ENCODE peak calls at places on chromosomes 13 and 19, in seven cellular contexts. U, H, Y, P, N, C and Q are unnamed samples. For H3K4me1, the result is how much of the 10 kb centered on the place peaks cover.

GRCh38 chr19:9406798-9407352 is 28.5 kb downstream of the ZNF266 start:
- DNase-seq in U (peak), H (peak), Y (peak), P (no peak), N (no peak), C (peak), Q (peak)

GRCh38 chr19:17743874-17744273 is 7.4 kb upstream of the FCHO1 start:
- DNase-seq in U (no peak), H (no peak), Y (no peak), P (no peak), N (no peak), C (no peak), Q (no peak)

GRCh38 chr13:109744512-109745051 is 41.8 kb downstream of the IRS2 start:
- DNase-seq in U (peak), H (no peak), Y (peak), P (no peak), N (no peak), C (no peak), Q (no peak)

GRCh38 chr13:20495087-20496023 is 30.3 kb downstream of the CRYL1 start:
- DNase-seq in U (peak), H (peak), Y (peak), P (peak), N (peak), C (no peak), Q (peak)

GRCh38 chr13:18714889-18715288 is 466.7 kb downstream of the TUBA3C start:
- DNase-seq in U (no peak), H (no peak), Y (no peak), P (no peak), N (no peak), C (no peak), Q (no peak)

GRCh38 chr13:79525051-79525450 is 44.1 kb downstream of the NDFIP2 start:
- DNase-seq in U (no peak), H (no peak), Y (no peak), P (no peak), N (no peak), C (no peak), Q (no peak)

GRCh38 chr19:18233224-18233825 is 7.1 kb upstream of the PDE4C start:
- DNase-seq in U (no peak), H (peak), Y (no peak), P (no peak), N (no peak), C (peak), Q (peak)

GRCh38 chr13:102793583-102794355 is 5.0 kb downstream of the POGLUT2 start:
- DNase-seq in U (no peak), H (no peak), Y (no peak), P (no peak), N (no peak), C (no peak), Q (no peak)

GRCh38 chr19:49997709-49998108 is 27.5 kb downstream of the VRK3 start:
- DNase-seq in U (no peak), H (no peak), Y (no peak), P (no peak), N (no peak), C (no peak), Q (peak)

GRCh38 chr19:18290250-18291018 is 9.0 kb upstream of the JUND start:
- DNase-seq in U (peak), H (peak), Y (peak), P (peak), N (no peak), C (no peak), Q (peak)

GRCh38 chr13:60851378-60851777 is 454.4 kb downstream of the TDRD3 start:
- DNase-seq in U (no peak), H (no peak), Y (no peak), P (no peak), N (no peak), C (no peak), Q (no peak)

GRCh38 chr13:93559718-93560117 is 333.1 kb downstream of the GPC6 start:
- DNase-seq in U (no peak), H (no peak), Y (no peak), P (no peak), N (no peak), C (no peak), Q (no peak)

GRCh38 chr13:112058519-112058873 is 8.5 kb upstream of the SOX1 start:
- DNase-seq in U (no peak), H (no peak), Y (no peak), P (no peak), N (no peak), C (no peak), Q (no peak)

GRCh38 chr19:54389556-54389955 is 24.8 kb upstream of the LAIR1 start:
- DNase-seq in U (no peak), H (no peak), Y (no peak), P (no peak), N (no peak), C (no peak), Q (no peak)

GRCh38 chr13:110506859-110507566 is 54.5 kb downstream of the RAB20 start:
- DNase-seq in U (peak), H (no peak), Y (no peak), P (no peak), N (no peak), C (peak), Q (no peak)

GRCh38 chr19:40433391-40434216 is 7.8 kb upstream of the SERTAD1 start:
- DNase-seq in U (peak), H (peak), Y (peak), P (peak), N (peak), C (peak), Q (peak)

GRCh38 chr13:50864492-50864891 is 21.0 kb upstream of the DLEU7 start:
- DNase-seq in U (no peak), H (no peak), Y (no peak), P (no peak), N (no peak), C (no peak), Q (no peak)

GRCh38 chr13:61413572-61413971 is 2.1 kb downstream of the PCDH20 start:
- DNase-seq in U (no peak), H (no peak), Y (no peak), P (no peak), N (peak), C (no peak), Q (no peak)

GRCh38 chr13:46962286-46962941 is 65.6 kb upstream of the HTR2A start:
- DNase-seq in U (no peak), H (no peak), Y (no peak), P (no peak), N (no peak), C (no peak), Q (no peak)

GRCh38 chr19:22140356-22140755 is 56.4 kb downstream of the ZNF676 start:
- DNase-seq in U (no peak), H (no peak), Y (no peak), P (no peak), N (no peak), C (no peak), Q (no peak)

GRCh38 chr13:93977986-93978385 is 501.5 kb downstream of the DCT start:
- DNase-seq in U (no peak), H (no peak), Y (no peak), P (no peak), N (no peak), C (no peak), Q (no peak)

GRCh38 chr13:29679357-29680050 is 84.0 kb upstream of the SLC7A1 start:
- DNase-seq in U (no peak), H (no peak), Y (peak), P (no peak), N (no peak), C (peak), Q (no peak)

GRCh38 chr13:60112771-60113170 is 51.0 kb downstream of the DIAPH3 start:
- DNase-seq in U (no peak), H (no peak), Y (no peak), P (no peak), N (no peak), C (no peak), Q (no peak)

GRCh38 chr19:38922482-38922881 is 8.1 kb downstream of the SARS2 start:
- DNase-seq in U (no peak), H (no peak), Y (no peak), P (no peak), N (no peak), C (no peak), Q (no peak)

GRCh38 chr19:16338470-16339360 is 14.1 kb downstream of the KLF2 start:
- DNase-seq in U (peak), H (peak), Y (no peak), P (peak), N (no peak), C (no peak), Q (peak)
- H3K4me1 ChIP-seq in U (under half), H (half or more), Y (under half), P (under half), N (under half), C (under half), Q (half or more)

DNA sequence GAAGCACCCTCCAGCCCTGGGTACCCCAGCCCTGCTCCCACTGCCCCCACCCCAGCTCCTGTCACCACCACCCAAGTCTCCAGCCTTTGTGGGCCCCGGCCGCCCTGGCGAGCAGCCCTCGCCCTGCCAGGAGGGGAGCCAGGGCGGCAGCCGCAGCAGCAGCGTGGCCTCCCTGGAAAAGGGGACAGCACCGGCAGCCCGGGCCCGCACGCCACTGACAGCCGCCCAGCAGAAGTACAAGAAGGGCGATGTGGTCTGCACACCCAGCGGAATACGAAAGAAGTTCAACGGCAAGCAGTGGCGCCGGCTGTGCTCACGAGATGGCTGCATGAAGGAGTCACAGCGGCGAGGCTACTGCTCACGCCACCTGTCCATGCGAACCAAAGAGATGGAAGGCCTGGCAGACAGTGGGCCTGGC is 3.9 kb downstream of the CIC start:
- DNase-seq in U (peak), H (no peak), Y (no peak), P (no peak), N (no peak), C (no peak), Q (peak)
- H3K4me1 ChIP-seq in U (under half), H (under half), Y (under half), P (under half), N (under half), C (under half), Q (under half)

GRCh38 chr13:113367771-113368170 is 3.8 kb upstream of the GRTP1 start:
- DNase-seq in U (no peak), H (no peak), Y (no peak), P (no peak), N (no peak), C (no peak), Q (no peak)

GRCh38 chr13:113371061-113371460 is 7.1 kb upstream of the GRTP1 start:
- DNase-seq in U (no peak), H (no peak), Y (no peak), P (no peak), N (no peak), C (no peak), Q (no peak)

GRCh38 chr13:113369189-113369588 is 5.3 kb upstream of the GRTP1 start:
- DNase-seq in U (no peak), H (no peak), Y (no peak), P (no peak), N (no peak), C (no peak), Q (no peak)

GRCh38 chr13:113367020-113367560 is 3.2 kb upstream of the GRTP1 start:
- DNase-seq in U (no peak), H (no peak), Y (no peak), P (no peak), N (no peak), C (no peak), Q (no peak)

DNA sequence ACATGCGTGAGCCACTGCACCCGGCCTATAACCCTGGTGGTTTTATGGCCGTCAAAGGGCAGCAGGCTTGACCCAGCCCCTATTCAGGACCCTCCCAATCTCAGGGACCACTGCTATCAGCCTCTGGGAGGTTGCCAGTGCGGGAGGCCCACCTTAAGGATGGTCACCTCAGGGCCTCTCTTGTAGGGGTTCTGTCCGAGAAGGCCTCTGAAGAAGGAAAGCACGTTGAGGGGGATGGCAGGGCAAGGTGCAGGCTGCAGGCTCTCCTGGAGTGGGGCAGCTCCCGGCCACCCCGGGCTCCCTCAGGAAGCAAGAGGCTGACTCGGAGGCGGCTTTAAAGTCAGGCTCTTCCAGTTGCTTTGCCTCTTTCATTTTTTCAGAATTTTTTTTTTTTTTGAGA is 6.0 kb upstream of the GRTP1 start:
- DNase-seq in U (no peak), H (no peak), Y (no peak), P (no peak), N (no peak), C (no peak), Q (no peak)
- H3K4me1 ChIP-seq in U (under half), H (under half), Y (under half), P (under half), N (under half), C (under half), Q (under half)

DNA sequence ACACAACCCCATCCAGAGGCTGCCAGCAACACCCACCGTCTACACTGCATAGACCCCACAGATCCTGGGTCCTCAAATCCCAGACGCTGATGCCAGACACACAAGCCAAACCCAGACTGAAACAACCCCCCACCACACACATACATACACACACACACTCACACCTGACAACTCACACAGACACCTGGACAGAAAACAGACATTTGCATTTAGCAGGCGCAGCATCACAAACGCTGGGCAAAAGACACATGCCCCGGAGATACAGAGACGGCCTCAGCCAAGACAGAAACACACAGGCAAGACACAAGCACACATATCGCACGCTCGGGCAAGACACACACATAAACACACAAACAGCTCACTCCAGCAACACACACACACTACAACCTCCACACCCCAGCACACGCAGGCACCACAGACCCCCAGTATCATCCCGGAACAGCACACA is 1.3 kb downstream of the BBC3 start:
- DNase-seq in U (no peak), H (peak), Y (no peak), P (no peak), N (no peak), C (no peak), Q (peak)
- H3K4me1 ChIP-seq in U (under half), H (under half), Y (under half), P (under half), N (under half), C (under half), Q (half or more)

DNA sequence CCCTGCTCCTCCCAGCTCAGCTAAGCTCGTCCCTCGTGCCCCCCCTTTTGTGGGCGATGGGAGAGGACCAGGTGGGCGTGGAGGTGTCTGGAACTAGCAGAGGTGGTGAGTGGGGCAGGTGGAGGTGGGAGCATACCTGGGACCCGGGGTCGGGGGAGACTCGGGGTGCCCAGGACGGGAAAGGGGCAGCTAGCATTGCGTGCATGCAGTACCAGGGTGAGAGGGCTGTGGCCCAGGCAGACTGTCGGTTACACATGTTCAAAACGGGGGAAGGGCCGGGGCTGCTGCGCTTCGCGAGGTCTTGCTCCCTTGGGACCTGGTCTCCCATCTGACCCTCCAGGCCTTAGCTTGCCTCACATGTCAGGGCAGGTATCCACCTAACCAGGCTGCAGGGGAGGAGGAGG is 9.1 kb downstream of the TLE5 start:
- DNase-seq in U (no peak), H (no peak), Y (no peak), P (no peak), N (no peak), C (no peak), Q (no peak)
- H3K4me1 ChIP-seq in U (under half), H (under half), Y (under half), P (under half), N (under half), C (under half), Q (under half)

GRCh38 chr13:75550159-75550567 is 572 bp downstream of the UCHL3 start:
- DNase-seq in U (no peak), H (no peak), Y (peak), P (no peak), N (no peak), C (peak), Q (no peak)
- H3K4me1 ChIP-seq in U (under half), H (under half), Y (under half), P (under half), N (under half), C (under half), Q (under half)

DNA sequence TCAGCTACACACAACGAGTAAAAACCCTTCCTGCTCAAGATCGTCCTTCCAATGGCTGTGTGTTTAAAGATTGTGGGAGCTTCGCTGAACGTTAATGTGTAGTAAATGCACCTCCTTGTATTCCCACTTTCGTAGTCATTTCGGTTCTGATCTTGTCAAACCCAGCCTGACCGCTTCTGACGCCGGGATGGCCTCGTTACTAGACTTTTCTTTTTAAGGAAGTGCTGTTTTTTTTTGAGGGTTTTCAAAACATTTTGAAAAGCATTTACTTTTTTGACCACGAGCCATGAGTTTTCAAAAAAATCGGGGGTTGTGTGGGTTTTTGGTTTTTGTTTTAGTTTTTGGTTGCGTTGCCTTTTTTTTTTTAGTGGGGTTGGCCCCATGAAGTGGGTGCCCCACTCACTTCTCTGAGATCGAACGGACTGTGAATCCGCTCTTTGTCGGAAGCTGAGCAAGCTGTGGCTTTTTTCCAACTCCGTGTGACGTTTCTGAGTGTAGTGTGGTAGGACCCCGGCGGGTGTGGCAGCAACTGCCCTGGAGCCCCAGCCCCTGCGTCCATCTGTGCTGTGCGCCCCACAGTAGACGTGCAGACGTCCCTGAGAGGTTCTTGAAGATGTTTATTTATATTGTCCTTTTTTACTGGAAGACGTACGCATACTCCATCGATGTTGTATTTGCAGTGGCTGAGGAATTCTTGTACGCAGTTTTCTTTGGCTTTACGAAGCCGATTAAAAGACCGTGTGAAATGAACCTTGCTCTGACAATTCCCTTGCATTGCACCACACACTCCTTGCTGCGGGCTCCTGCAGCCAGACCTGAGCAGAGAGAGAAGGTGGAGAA is 2.7 kb upstream of the FAM174C start:
- DNase-seq in U (no peak), H (no peak), Y (no peak), P (no peak), N (no peak), C (no peak), Q (no peak)
- H3K4me1 ChIP-seq in U (under half), H (half or more), Y (half or more), P (half or more), N (under half), C (half or more), Q (half or more)

GRCh38 chr19:42115705-42116104 is 16.5 kb downstream of the POU2F2 start:
- DNase-seq in U (no peak), H (no peak), Y (no peak), P (no peak), N (no peak), C (no peak), Q (no peak)
- H3K4me1 ChIP-seq in U (under half), H (under half), Y (under half), P (under half), N (under half), C (under half), Q (under half)

DNA sequence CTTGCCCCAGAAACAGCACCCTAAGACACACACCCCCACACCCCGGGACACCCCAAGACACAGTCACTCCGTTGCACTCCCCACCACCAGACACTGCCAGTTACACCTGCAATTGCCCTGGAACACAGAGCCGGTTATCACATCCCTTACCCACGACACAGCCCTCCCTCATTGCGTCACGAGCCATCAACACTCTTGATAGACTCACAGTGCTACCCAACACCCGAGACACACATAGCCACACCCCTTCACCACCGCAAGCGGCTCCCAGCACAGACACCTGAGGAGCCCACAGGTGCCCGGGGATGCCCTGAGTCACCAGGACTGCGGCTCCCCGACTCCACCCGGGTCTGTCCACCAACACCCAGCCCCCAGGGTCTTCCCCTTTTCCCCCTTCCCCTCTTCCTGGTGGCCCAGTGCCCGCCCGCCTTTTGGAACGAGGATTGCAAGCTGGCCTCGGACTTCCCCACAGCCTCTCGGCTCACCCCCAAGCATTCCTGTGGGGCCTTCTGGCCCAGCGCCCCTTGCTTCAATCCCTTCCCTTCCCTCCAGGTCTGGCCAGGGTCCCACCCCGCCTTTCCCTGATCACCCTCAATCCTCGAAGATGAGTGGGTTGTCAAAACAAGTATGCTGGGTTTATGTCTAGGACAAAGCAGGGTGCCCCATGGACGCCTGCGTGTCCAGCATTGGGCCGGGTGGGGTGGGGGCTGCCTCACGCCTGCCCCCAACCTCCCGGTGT is 1.7 kb upstream of the PTGER1 start:
- DNase-seq in U (no peak), H (no peak), Y (peak), P (peak), N (no peak), C (no peak), Q (peak)
- H3K4me1 ChIP-seq in U (under half), H (under half), Y (under half), P (under half), N (under half), C (under half), Q (under half)